ENCODE peak calls at places on chromosomes 16 and 17, in ten cellular contexts. O, A, F, R, Z, D, Y, V, E and J are unnamed samples.

GRCh38 chr17:58614854-58615409 is 76.9 kb downstream of the TEX14 start:
- DNase-seq in O (no peak), A (no peak), F (no peak), R (no peak), Z (no peak), D (no peak), Y (no peak), V (no peak), E (no peak), J (no peak)

GRCh38 chr17:79874329-79874981 is 35.2 kb upstream of the CBX4 start:
- DNase-seq in O (no peak), A (peak; percentile 17), F (peak; percentile 30), R (peak; percentile 79), Z (peak; percentile 24), D (no peak), Y (no peak), V (no peak), E (no peak), J (no peak)

GRCh38 chr16:2884041-2884451 is 1.0 kb downstream of the FLYWCH2 start:
- DNase-seq in O (no peak), A (no peak), F (no peak), R (no peak), Z (no peak), D (no peak), Y (no peak), V (no peak), E (no peak), J (no peak)

GRCh38 chr17:80129006-80129565 is 17.8 kb downstream of the EIF4A3 start:
- DNase-seq in O (no peak), A (no peak), F (no peak), R (no peak), Z (no peak), D (no peak), Y (no peak), V (no peak), E (no peak), J (no peak)

GRCh38 chr17:43314582-43314981 is 80.8 kb upstream of the RNU2-1 start:
- DNase-seq in O (no peak), A (no peak), F (no peak), R (no peak), Z (no peak), D (no peak), Y (no peak), V (peak; percentile 21), E (no peak), J (no peak)

GRCh38 chr17:70365098-70365583 is 195.8 kb downstream of the KCNJ2 start:
- DNase-seq in O (no peak), A (no peak), F (no peak), R (no peak), Z (peak; percentile 78), D (no peak), Y (no peak), V (no peak), E (no peak), J (no peak)

GRCh38 chr17:76410328-76410965 is 26.0 kb downstream of the SPHK1 start:
- DNase-seq in O (no peak), A (no peak), F (no peak), R (no peak), Z (no peak), D (no peak), Y (no peak), V (no peak), E (no peak), J (no peak)

GRCh38 chr17:68437979-68438877 is 19.1 kb downstream of the WIPI1 start:
- DNase-seq in O (no peak), A (peak; percentile 26), F (no peak), R (peak; percentile 35), Z (peak; percentile 47), D (no peak), Y (peak; percentile 58), V (peak; percentile 41), E (no peak), J (no peak)